ENCODE peak calls at places on chromosomes 16 and 17, in nine cellular contexts. One of them, this sample, is unnamed. For H3K9me3, the result is how much of the 10 kb centered on the place peaks cover.

GRCh38 chr17:55245986-55246385 is 18.8 kb upstream of the HLF start:
- DNase-seq in mucosa of descending colon: no peak
- DNase-seq in adipocyte: no peak
- DNase-seq in H1: no peak
- DNase-seq in pancreas: no peak
- DNase-seq in lung: no peak
- DNase-seq in tibial nerve: no peak
- DNase-seq in Karpas-422: no peak
- DNase-seq in neural progenitor cell: no peak
- DNase-seq in this sample: no peak

GRCh38 chr16:71840052-71840451 is 5.7 kb upstream of the ATXN1L start:
- DNase-seq in mucosa of descending colon: no peak
- DNase-seq in adipocyte: peak
- DNase-seq in H1: no peak
- DNase-seq in pancreas: no peak
- DNase-seq in lung: no peak
- DNase-seq in tibial nerve: no peak
- DNase-seq in Karpas-422: no peak
- DNase-seq in neural progenitor cell: no peak
- DNase-seq in this sample: no peak

GRCh38 chr17:37729905-37730304 is 15.0 kb downstream of the HNF1B start:
- DNase-seq in mucosa of descending colon: no peak
- DNase-seq in adipocyte: no peak
- DNase-seq in H1: no peak
- DNase-seq in pancreas: no peak
- DNase-seq in lung: no peak
- DNase-seq in tibial nerve: no peak
- DNase-seq in Karpas-422: no peak
- DNase-seq in neural progenitor cell: peak
- DNase-seq in this sample: no peak

GRCh38 chr17:50668025-50668837 is 33.5 kb downstream of the ABCC3 start:
- DNase-seq in mucosa of descending colon: peak
- DNase-seq in adipocyte: peak
- DNase-seq in H1: no peak
- DNase-seq in pancreas: no peak
- DNase-seq in lung: no peak
- DNase-seq in tibial nerve: no peak
- DNase-seq in Karpas-422: no peak
- DNase-seq in neural progenitor cell: no peak
- DNase-seq in this sample: peak

GRCh38 chr17:22462461-22462860 is 770.1 kb downstream of the KCNJ18 start:
- DNase-seq in mucosa of descending colon: no peak
- DNase-seq in adipocyte: no peak
- DNase-seq in H1: no peak
- DNase-seq in pancreas: no peak
- DNase-seq in lung: no peak
- DNase-seq in tibial nerve: no peak
- DNase-seq in Karpas-422: peak
- DNase-seq in neural progenitor cell: no peak
- DNase-seq in this sample: no peak

GRCh38 chr16:61432421-61432820 is 603.8 kb downstream of the CDH8 start:
- DNase-seq in mucosa of descending colon: no peak
- DNase-seq in adipocyte: no peak
- DNase-seq in H1: no peak
- DNase-seq in pancreas: no peak
- DNase-seq in lung: no peak
- DNase-seq in tibial nerve: no peak
- DNase-seq in Karpas-422: no peak
- DNase-seq in neural progenitor cell: peak
- DNase-seq in this sample: no peak

GRCh38 chr16:11152205-11152604 is 103.8 kb downstream of the SOCS1 start:
- DNase-seq in mucosa of descending colon: no peak
- DNase-seq in adipocyte: no peak
- DNase-seq in H1: no peak
- DNase-seq in pancreas: no peak
- DNase-seq in lung: no peak
- DNase-seq in tibial nerve: no peak
- DNase-seq in Karpas-422: no peak
- DNase-seq in neural progenitor cell: no peak
- DNase-seq in this sample: no peak

GRCh38 chr16:86353934-86354333 is 156.4 kb upstream of the FOXF1 start:
- DNase-seq in mucosa of descending colon: no peak
- DNase-seq in adipocyte: no peak
- DNase-seq in H1: no peak
- DNase-seq in pancreas: no peak
- DNase-seq in lung: no peak
- DNase-seq in tibial nerve: no peak
- DNase-seq in Karpas-422: no peak
- DNase-seq in neural progenitor cell: no peak
- DNase-seq in this sample: peak

GRCh38 chr17:72077326-72077960 is 43.4 kb upstream of the SOX9 start:
- DNase-seq in mucosa of descending colon: no peak
- DNase-seq in adipocyte: no peak
- DNase-seq in H1: no peak
- DNase-seq in pancreas: no peak
- DNase-seq in lung: no peak
- DNase-seq in tibial nerve: no peak
- DNase-seq in Karpas-422: no peak
- DNase-seq in neural progenitor cell: peak
- DNase-seq in this sample: no peak

GRCh38 chr16:68843482-68844210 is at the start of gene TANGO6:
- DNase-seq in mucosa of descending colon: peak
- DNase-seq in adipocyte: peak
- DNase-seq in H1: peak
- DNase-seq in pancreas: peak
- DNase-seq in lung: peak
- DNase-seq in tibial nerve: peak
- DNase-seq in Karpas-422: peak
- DNase-seq in neural progenitor cell: peak
- DNase-seq in this sample: peak

GRCh38 chr17:57723427-57724037 is 21.6 kb downstream of the CCDC182 start:
- DNase-seq in mucosa of descending colon: no peak
- DNase-seq in adipocyte: no peak
- DNase-seq in H1: no peak
- DNase-seq in pancreas: no peak
- DNase-seq in lung: no peak
- DNase-seq in tibial nerve: no peak
- DNase-seq in Karpas-422: no peak
- DNase-seq in neural progenitor cell: no peak
- DNase-seq in this sample: no peak

GRCh38 chr17:49576121-49576905 is 642 bp downstream of the NXPH3 start:
- DNase-seq in mucosa of descending colon: no peak
- DNase-seq in adipocyte: peak
- DNase-seq in H1: peak
- DNase-seq in pancreas: no peak
- DNase-seq in lung: no peak
- DNase-seq in tibial nerve: no peak
- DNase-seq in Karpas-422: no peak
- DNase-seq in neural progenitor cell: peak
- DNase-seq in this sample: peak

GRCh38 chr16:6374816-6375215 is 957.8 kb upstream of the RBFOX1 start:
- DNase-seq in mucosa of descending colon: no peak
- DNase-seq in adipocyte: no peak
- DNase-seq in H1: no peak
- DNase-seq in pancreas: no peak
- DNase-seq in lung: no peak
- DNase-seq in tibial nerve: no peak
- DNase-seq in Karpas-422: no peak
- DNase-seq in neural progenitor cell: no peak
- DNase-seq in this sample: no peak

GRCh38 chr17:31907342-31907975 is 6.0 kb upstream of the UTP6 start:
- DNase-seq in mucosa of descending colon: no peak
- DNase-seq in adipocyte: peak
- DNase-seq in H1: no peak
- DNase-seq in pancreas: no peak
- DNase-seq in lung: no peak
- DNase-seq in tibial nerve: no peak
- DNase-seq in Karpas-422: peak
- DNase-seq in neural progenitor cell: no peak
- DNase-seq in this sample: peak

GRCh38 chr16:84117482-84117843 is 721 bp upstream of the MBTPS1 start:
- DNase-seq in mucosa of descending colon: no peak
- DNase-seq in adipocyte: no peak
- DNase-seq in H1: no peak
- DNase-seq in pancreas: no peak
- DNase-seq in lung: no peak
- DNase-seq in tibial nerve: no peak
- DNase-seq in Karpas-422: no peak
- DNase-seq in neural progenitor cell: peak
- DNase-seq in this sample: no peak

GRCh38 chr17:4641297-4642195 is at the start of gene ALOX15:
- DNase-seq in mucosa of descending colon: no peak
- DNase-seq in adipocyte: no peak
- DNase-seq in H1: peak
- DNase-seq in pancreas: no peak
- DNase-seq in lung: no peak
- DNase-seq in tibial nerve: no peak
- DNase-seq in Karpas-422: no peak
- DNase-seq in neural progenitor cell: peak
- DNase-seq in this sample: no peak

GRCh38 chr16:12059216-12059769 is 82.8 kb downstream of the SNX29 start:
- DNase-seq in mucosa of descending colon: no peak
- DNase-seq in adipocyte: no peak
- DNase-seq in H1: no peak
- DNase-seq in pancreas: no peak
- DNase-seq in lung: no peak
- DNase-seq in tibial nerve: no peak
- DNase-seq in Karpas-422: peak
- DNase-seq in neural progenitor cell: no peak
- DNase-seq in this sample: no peak

GRCh38 chr17:80847506-80848230 is 144.0 kb upstream of the CHMP6 start:
- DNase-seq in mucosa of descending colon: peak
- DNase-seq in adipocyte: no peak
- DNase-seq in H1: no peak
- DNase-seq in pancreas: peak
- DNase-seq in lung: no peak
- DNase-seq in tibial nerve: no peak
- DNase-seq in Karpas-422: no peak
- DNase-seq in neural progenitor cell: no peak
- DNase-seq in this sample: no peak

GRCh38 chr17:67386965-67387551 is 10.0 kb downstream of the PITPNC1 start:
- DNase-seq in mucosa of descending colon: peak
- DNase-seq in adipocyte: peak
- DNase-seq in H1: peak
- DNase-seq in pancreas: peak
- DNase-seq in lung: peak
- DNase-seq in tibial nerve: no peak
- DNase-seq in Karpas-422: peak
- DNase-seq in neural progenitor cell: peak
- DNase-seq in this sample: peak

GRCh38 chr16:30430428-30430970 is 669 bp upstream of the DCTPP1 start:
- DNase-seq in mucosa of descending colon: peak
- DNase-seq in adipocyte: no peak
- DNase-seq in H1: no peak
- DNase-seq in pancreas: no peak
- DNase-seq in lung: no peak
- DNase-seq in tibial nerve: no peak
- DNase-seq in Karpas-422: no peak
- DNase-seq in neural progenitor cell: no peak
- DNase-seq in this sample: peak

GRCh38 chr16:85027349-85027967 is at the start of gene KIAA0513:
- DNase-seq in mucosa of descending colon: peak
- DNase-seq in adipocyte: peak
- DNase-seq in H1: peak
- DNase-seq in pancreas: peak
- DNase-seq in lung: peak
- DNase-seq in tibial nerve: peak
- DNase-seq in Karpas-422: peak
- DNase-seq in neural progenitor cell: peak
- DNase-seq in this sample: peak

GRCh38 chr16:35749253-35750141 is 2290.1 kb downstream of the TP53TG3F start:
- DNase-seq in mucosa of descending colon: peak
- DNase-seq in adipocyte: no peak
- DNase-seq in H1: no peak
- DNase-seq in pancreas: no peak
- DNase-seq in lung: peak
- DNase-seq in tibial nerve: no peak
- DNase-seq in Karpas-422: no peak
- DNase-seq in neural progenitor cell: no peak
- DNase-seq in this sample: no peak
- H3K9me3 ChIP-seq in mucosa of descending colon: half or more
- H3K9me3 ChIP-seq in adipocyte: under half
- H3K9me3 ChIP-seq in H1: half or more
- H3K9me3 ChIP-seq in pancreas: under half
- H3K9me3 ChIP-seq in lung: half or more
- H3K9me3 ChIP-seq in tibial nerve: half or more
- H3K9me3 ChIP-seq in Karpas-422: under half
- H3K9me3 ChIP-seq in neural progenitor cell: under half
- H3K9me3 ChIP-seq in this sample: under half

GRCh38 chr17:78922876-78923498 is 2.2 kb downstream of the TIMP2 start:
- DNase-seq in mucosa of descending colon: no peak
- DNase-seq in adipocyte: peak
- DNase-seq in H1: no peak
- DNase-seq in pancreas: no peak
- DNase-seq in lung: no peak
- DNase-seq in tibial nerve: no peak
- DNase-seq in Karpas-422: no peak
- DNase-seq in neural progenitor cell: no peak
- DNase-seq in this sample: no peak
- H3K4me3 ChIP-seq in mucosa of descending colon: no peak
- H3K4me3 ChIP-seq in adipocyte: peak
- H3K4me3 ChIP-seq in H1: peak
- H3K4me3 ChIP-seq in pancreas: no peak
- H3K4me3 ChIP-seq in lung: no peak
- H3K4me3 ChIP-seq in tibial nerve: peak
- H3K4me3 ChIP-seq in Karpas-422: no peak
- H3K4me3 ChIP-seq in neural progenitor cell: peak
- H3K4me3 ChIP-seq in this sample: peak

DNA sequence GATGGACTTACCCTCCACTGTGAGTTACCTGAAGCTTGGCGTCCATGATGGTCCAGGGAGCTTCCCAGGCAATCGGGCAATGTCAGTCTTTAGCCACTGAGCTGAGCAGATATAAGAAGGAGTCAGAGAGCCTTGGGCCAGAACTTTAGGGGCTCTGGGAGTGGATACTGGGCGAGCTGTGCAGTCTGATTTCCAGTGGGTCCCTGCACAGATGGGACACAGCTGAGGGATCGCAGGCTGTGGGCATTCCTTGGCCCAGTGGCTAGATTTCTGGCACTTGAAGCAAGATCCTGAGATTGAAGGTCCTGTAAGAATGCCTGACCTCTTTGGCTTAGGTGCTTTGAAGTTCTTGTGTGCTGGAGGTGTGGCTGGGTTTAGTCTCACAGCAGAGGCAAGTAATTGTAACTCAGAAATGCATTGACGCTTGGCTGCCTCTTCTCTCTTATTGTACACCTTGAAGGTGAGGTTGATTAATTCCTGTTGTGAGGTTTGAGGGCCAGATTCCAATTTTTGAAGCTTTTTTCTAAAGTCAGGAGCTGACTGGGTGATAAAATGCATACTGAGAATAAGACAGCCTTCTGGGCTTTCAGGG is 2283.8 kb downstream of the TP53TG3F start:
- DNase-seq in mucosa of descending colon: no peak
- DNase-seq in adipocyte: no peak
- DNase-seq in H1: no peak
- DNase-seq in pancreas: no peak
- DNase-seq in lung: peak
- DNase-seq in tibial nerve: no peak
- DNase-seq in Karpas-422: no peak
- DNase-seq in neural progenitor cell: no peak
- DNase-seq in this sample: no peak
- H3K9me3 ChIP-seq in mucosa of descending colon: half or more
- H3K9me3 ChIP-seq in adipocyte: under half
- H3K9me3 ChIP-seq in H1: half or more
- H3K9me3 ChIP-seq in pancreas: under half
- H3K9me3 ChIP-seq in lung: under half
- H3K9me3 ChIP-seq in tibial nerve: under half
- H3K9me3 ChIP-seq in Karpas-422: under half
- H3K9me3 ChIP-seq in neural progenitor cell: under half
- H3K9me3 ChIP-seq in this sample: under half

GRCh38 chr17:61405047-61405685 is 5.5 kb downstream of the TBX2 start:
- DNase-seq in mucosa of descending colon: no peak
- DNase-seq in adipocyte: peak
- DNase-seq in H1: peak
- DNase-seq in pancreas: peak
- DNase-seq in lung: no peak
- DNase-seq in tibial nerve: peak
- DNase-seq in Karpas-422: no peak
- DNase-seq in neural progenitor cell: peak
- DNase-seq in this sample: no peak
- H3K4me3 ChIP-seq in mucosa of descending colon: no peak
- H3K4me3 ChIP-seq in adipocyte: no peak
- H3K4me3 ChIP-seq in H1: peak
- H3K4me3 ChIP-seq in pancreas: no peak
- H3K4me3 ChIP-seq in lung: peak
- H3K4me3 ChIP-seq in tibial nerve: peak
- H3K4me3 ChIP-seq in Karpas-422: no peak
- H3K4me3 ChIP-seq in neural progenitor cell: peak
- H3K4me3 ChIP-seq in this sample: no peak